ENCODE peak calls at places on chromosomes 3 and 15, in six cellular contexts. One of them, this sample, is unnamed. For H3K4me1, the result is how much of the 10 kb centered on the place peaks cover.

GRCh38 chr3:115685097-115685496 is 61.8 kb downstream of the GAP43 start:
- DNase-seq in transverse colon: no peak
- DNase-seq in tibial artery: no peak
- DNase-seq in HepG2: no peak
- DNase-seq in hepatocyte: no peak
- DNase-seq in mammary epithelial cell: no peak
- DNase-seq in this sample: no peak

GRCh38 chr15:44066211-44066827 is 128.8 kb downstream of the FRMD5 start:
- DNase-seq in transverse colon: peak
- DNase-seq in tibial artery: no peak
- DNase-seq in HepG2: peak
- DNase-seq in hepatocyte: peak
- DNase-seq in mammary epithelial cell: peak
- DNase-seq in this sample: no peak

GRCh38 chr3:160129459-160130061 is 95.7 kb upstream of the C3orf80 start:
- DNase-seq in transverse colon: no peak
- DNase-seq in tibial artery: no peak
- DNase-seq in HepG2: no peak
- DNase-seq in hepatocyte: no peak
- DNase-seq in mammary epithelial cell: peak
- DNase-seq in this sample: no peak

GRCh38 chr15:39511915-39512260 is 69.0 kb upstream of the THBS1 start:
- DNase-seq in transverse colon: no peak
- DNase-seq in tibial artery: no peak
- DNase-seq in HepG2: no peak
- DNase-seq in hepatocyte: no peak
- DNase-seq in mammary epithelial cell: no peak
- DNase-seq in this sample: peak

GRCh38 chr15:73286356-73286755 is 82.4 kb downstream of the HCN4 start:
- DNase-seq in transverse colon: no peak
- DNase-seq in tibial artery: no peak
- DNase-seq in HepG2: no peak
- DNase-seq in hepatocyte: no peak
- DNase-seq in mammary epithelial cell: no peak
- DNase-seq in this sample: no peak

GRCh38 chr3:54939591-54940300 is 11.9 kb upstream of the LRTM1 start:
- DNase-seq in transverse colon: no peak
- DNase-seq in tibial artery: no peak
- DNase-seq in HepG2: no peak
- DNase-seq in hepatocyte: no peak
- DNase-seq in mammary epithelial cell: no peak
- DNase-seq in this sample: no peak

GRCh38 chr3:8964436-8965370 is 1.4 kb upstream of the RAD18 start:
- DNase-seq in transverse colon: peak
- DNase-seq in tibial artery: no peak
- DNase-seq in HepG2: peak
- DNase-seq in hepatocyte: peak
- DNase-seq in mammary epithelial cell: peak
- DNase-seq in this sample: no peak

GRCh38 chr3:64359735-64360134 is 134.5 kb upstream of the PRICKLE2 start:
- DNase-seq in transverse colon: no peak
- DNase-seq in tibial artery: no peak
- DNase-seq in HepG2: no peak
- DNase-seq in hepatocyte: no peak
- DNase-seq in mammary epithelial cell: no peak
- DNase-seq in this sample: no peak

GRCh38 chr3:54713455-54713854 is 214.4 kb downstream of the LRTM1 start:
- DNase-seq in transverse colon: no peak
- DNase-seq in tibial artery: no peak
- DNase-seq in HepG2: no peak
- DNase-seq in hepatocyte: no peak
- DNase-seq in mammary epithelial cell: no peak
- DNase-seq in this sample: no peak

GRCh38 chr3:37803726-37804469 is 57.8 kb upstream of the CTDSPL start:
- DNase-seq in transverse colon: no peak
- DNase-seq in tibial artery: no peak
- DNase-seq in HepG2: no peak
- DNase-seq in hepatocyte: no peak
- DNase-seq in mammary epithelial cell: no peak
- DNase-seq in this sample: no peak

GRCh38 chr3:18098960-18099587 is 326.1 kb downstream of the SATB1 start:
- DNase-seq in transverse colon: no peak
- DNase-seq in tibial artery: no peak
- DNase-seq in HepG2: no peak
- DNase-seq in hepatocyte: no peak
- DNase-seq in mammary epithelial cell: peak
- DNase-seq in this sample: no peak

GRCh38 chr15:72554471-72555425 is 80.6 kb downstream of the ARIH1 start:
- DNase-seq in transverse colon: no peak
- DNase-seq in tibial artery: no peak
- DNase-seq in HepG2: peak
- DNase-seq in hepatocyte: no peak
- DNase-seq in mammary epithelial cell: peak
- DNase-seq in this sample: no peak

GRCh38 chr3:52085883-52086282 is 29.5 kb upstream of the DUSP7 start:
- DNase-seq in transverse colon: no peak
- DNase-seq in tibial artery: no peak
- DNase-seq in HepG2: no peak
- DNase-seq in hepatocyte: no peak
- DNase-seq in mammary epithelial cell: no peak
- DNase-seq in this sample: peak

GRCh38 chr15:31294067-31294466 is 32.6 kb upstream of the KLF13 start:
- DNase-seq in transverse colon: no peak
- DNase-seq in tibial artery: no peak
- DNase-seq in HepG2: no peak
- DNase-seq in hepatocyte: no peak
- DNase-seq in mammary epithelial cell: no peak
- DNase-seq in this sample: no peak

GRCh38 chr3:188274249-188274915 is 120.4 kb downstream of the LPP start:
- DNase-seq in transverse colon: no peak
- DNase-seq in tibial artery: no peak
- DNase-seq in HepG2: no peak
- DNase-seq in hepatocyte: no peak
- DNase-seq in mammary epithelial cell: peak
- DNase-seq in this sample: no peak
- H3K4me1 ChIP-seq in transverse colon: under half
- H3K4me1 ChIP-seq in tibial artery: half or more
- H3K4me1 ChIP-seq in HepG2: half or more
- H3K4me1 ChIP-seq in hepatocyte: under half
- H3K4me1 ChIP-seq in mammary epithelial cell: under half
- H3K4me1 ChIP-seq in this sample: under half

DNA sequence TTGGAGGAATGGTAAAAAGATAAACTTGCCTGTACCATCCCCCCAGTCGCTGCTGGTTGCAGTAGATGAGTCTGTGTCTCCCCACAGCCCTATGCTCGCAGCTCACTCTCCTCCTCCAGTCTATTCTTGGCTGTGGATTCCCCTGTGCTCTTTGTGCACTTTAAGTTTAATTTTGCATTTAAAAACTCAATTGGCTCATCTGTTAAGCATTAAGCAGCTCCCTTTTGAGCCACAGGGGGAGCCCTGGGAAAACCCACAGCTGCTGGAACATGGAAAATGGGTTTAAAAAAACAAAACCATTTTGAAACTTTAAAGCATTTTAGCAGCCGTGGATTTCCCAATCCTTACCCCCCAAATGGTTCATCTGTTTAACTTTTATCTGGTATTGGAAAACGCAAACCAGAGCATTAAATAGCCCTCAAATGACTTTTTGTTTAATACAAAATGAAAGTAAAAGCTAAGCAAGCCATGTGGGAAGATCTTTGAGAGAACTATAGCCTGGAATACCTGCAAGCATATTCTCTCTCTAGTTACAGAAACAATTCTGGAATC is 536.9 kb downstream of the ZIC1 start:
- DNase-seq in transverse colon: peak
- DNase-seq in tibial artery: peak
- DNase-seq in HepG2: peak
- DNase-seq in hepatocyte: peak
- DNase-seq in mammary epithelial cell: peak
- DNase-seq in this sample: peak
- H3K4me1 ChIP-seq in transverse colon: under half
- H3K4me1 ChIP-seq in tibial artery: under half
- H3K4me1 ChIP-seq in HepG2: under half
- H3K4me1 ChIP-seq in hepatocyte: under half
- H3K4me1 ChIP-seq in mammary epithelial cell: under half
- H3K4me1 ChIP-seq in this sample: under half

GRCh38 chr15:68197170-68197492 is 8.0 kb downstream of the CALML4 start:
- DNase-seq in transverse colon: no peak
- DNase-seq in tibial artery: no peak
- DNase-seq in HepG2: no peak
- DNase-seq in hepatocyte: no peak
- DNase-seq in mammary epithelial cell: no peak
- DNase-seq in this sample: no peak
- H3K4me1 ChIP-seq in transverse colon: under half
- H3K4me1 ChIP-seq in tibial artery: under half
- H3K4me1 ChIP-seq in HepG2: under half
- H3K4me1 ChIP-seq in hepatocyte: under half
- H3K4me1 ChIP-seq in mammary epithelial cell: under half
- H3K4me1 ChIP-seq in this sample: under half

GRCh38 chr3:59247402-59247841 is 197.6 kb upstream of the CFAP20DC start:
- DNase-seq in transverse colon: no peak
- DNase-seq in tibial artery: no peak
- DNase-seq in HepG2: no peak
- DNase-seq in hepatocyte: no peak
- DNase-seq in mammary epithelial cell: peak
- DNase-seq in this sample: no peak

GRCh38 chr3:59244343-59244742 is 194.5 kb upstream of the CFAP20DC start:
- DNase-seq in transverse colon: no peak
- DNase-seq in tibial artery: no peak
- DNase-seq in HepG2: no peak
- DNase-seq in hepatocyte: no peak
- DNase-seq in mammary epithelial cell: no peak
- DNase-seq in this sample: no peak

GRCh38 chr3:59246719-59247401 is 197.0 kb upstream of the CFAP20DC start:
- DNase-seq in transverse colon: no peak
- DNase-seq in tibial artery: no peak
- DNase-seq in HepG2: no peak
- DNase-seq in hepatocyte: no peak
- DNase-seq in mammary epithelial cell: no peak
- DNase-seq in this sample: no peak

GRCh38 chr3:59245300-59245878 is 195.6 kb upstream of the CFAP20DC start:
- DNase-seq in transverse colon: no peak
- DNase-seq in tibial artery: no peak
- DNase-seq in HepG2: no peak
- DNase-seq in hepatocyte: no peak
- DNase-seq in mammary epithelial cell: no peak
- DNase-seq in this sample: no peak

GRCh38 chr3:59245879-59246501 is 196.2 kb upstream of the CFAP20DC start:
- DNase-seq in transverse colon: no peak
- DNase-seq in tibial artery: no peak
- DNase-seq in HepG2: no peak
- DNase-seq in hepatocyte: peak
- DNase-seq in mammary epithelial cell: peak
- DNase-seq in this sample: no peak
- H3K4me1 ChIP-seq in transverse colon: under half
- H3K4me1 ChIP-seq in tibial artery: under half
- H3K4me1 ChIP-seq in HepG2: under half
- H3K4me1 ChIP-seq in hepatocyte: under half
- H3K4me1 ChIP-seq in mammary epithelial cell: half or more
- H3K4me1 ChIP-seq in this sample: under half

DNA sequence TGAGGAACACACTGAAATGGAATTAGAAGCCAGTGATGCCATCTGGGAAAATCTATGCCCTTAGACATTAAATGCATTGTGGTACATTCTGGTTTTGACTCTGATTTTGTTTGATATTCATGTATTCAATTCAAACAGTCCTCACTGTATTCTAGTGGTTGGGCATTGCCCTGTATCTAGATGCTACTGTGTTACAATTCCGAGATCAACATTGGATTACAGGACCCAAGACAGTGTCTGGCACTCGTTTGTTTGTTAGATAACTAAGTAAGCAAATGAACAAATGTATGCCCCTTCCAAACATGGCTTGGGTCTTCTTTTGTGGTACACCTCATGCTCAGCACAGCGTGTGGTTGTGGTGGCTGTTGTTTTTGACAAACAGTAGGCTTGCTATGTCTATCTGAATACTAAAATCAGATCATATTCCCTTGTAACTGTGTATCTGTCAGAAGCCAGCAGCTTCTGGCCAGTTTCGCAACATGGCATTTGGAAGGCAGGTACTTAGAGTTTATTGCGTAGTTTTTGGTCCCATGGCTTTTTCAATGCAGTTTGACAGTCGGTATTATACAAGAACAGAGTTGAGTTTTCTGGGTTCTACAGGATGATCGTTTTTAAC is 5.7 kb downstream of the FILIP1L start:
- DNase-seq in transverse colon: no peak
- DNase-seq in tibial artery: no peak
- DNase-seq in HepG2: peak
- DNase-seq in hepatocyte: no peak
- DNase-seq in mammary epithelial cell: no peak
- DNase-seq in this sample: no peak
- H3K4me1 ChIP-seq in transverse colon: under half
- H3K4me1 ChIP-seq in tibial artery: half or more
- H3K4me1 ChIP-seq in HepG2: under half
- H3K4me1 ChIP-seq in hepatocyte: half or more
- H3K4me1 ChIP-seq in mammary epithelial cell: under half
- H3K4me1 ChIP-seq in this sample: under half

GRCh38 chr3:72100626-72101187 is 315.8 kb upstream of the PROK2 start:
- DNase-seq in transverse colon: peak
- DNase-seq in tibial artery: peak
- DNase-seq in HepG2: no peak
- DNase-seq in hepatocyte: peak
- DNase-seq in mammary epithelial cell: peak
- DNase-seq in this sample: peak
- H3K4me1 ChIP-seq in transverse colon: under half
- H3K4me1 ChIP-seq in tibial artery: under half
- H3K4me1 ChIP-seq in HepG2: under half
- H3K4me1 ChIP-seq in hepatocyte: under half
- H3K4me1 ChIP-seq in mammary epithelial cell: under half
- H3K4me1 ChIP-seq in this sample: under half

GRCh38 chr15:67068724-67069400 is 3.5 kb downstream of the SMAD3 start:
- DNase-seq in transverse colon: no peak
- DNase-seq in tibial artery: no peak
- DNase-seq in HepG2: no peak
- DNase-seq in hepatocyte: no peak
- DNase-seq in mammary epithelial cell: no peak
- DNase-seq in this sample: no peak

GRCh38 chr15:67070150-67070549 is 4.7 kb downstream of the SMAD3 start:
- DNase-seq in transverse colon: no peak
- DNase-seq in tibial artery: no peak
- DNase-seq in HepG2: no peak
- DNase-seq in hepatocyte: no peak
- DNase-seq in mammary epithelial cell: peak
- DNase-seq in this sample: no peak

GRCh38 chr15:67072442-67072841 is 7.0 kb downstream of the SMAD3 start:
- DNase-seq in transverse colon: no peak
- DNase-seq in tibial artery: no peak
- DNase-seq in HepG2: no peak
- DNase-seq in hepatocyte: no peak
- DNase-seq in mammary epithelial cell: no peak
- DNase-seq in this sample: no peak

GRCh38 chr15:67072951-67073350 is 7.5 kb downstream of the SMAD3 start:
- DNase-seq in transverse colon: no peak
- DNase-seq in tibial artery: no peak
- DNase-seq in HepG2: no peak
- DNase-seq in hepatocyte: no peak
- DNase-seq in mammary epithelial cell: no peak
- DNase-seq in this sample: no peak

GRCh38 chr15:67070892-67071664 is 5.7 kb downstream of the SMAD3 start:
- DNase-seq in transverse colon: no peak
- DNase-seq in tibial artery: no peak
- DNase-seq in HepG2: no peak
- DNase-seq in hepatocyte: no peak
- DNase-seq in mammary epithelial cell: peak
- DNase-seq in this sample: no peak
- H3K4me1 ChIP-seq in transverse colon: under half
- H3K4me1 ChIP-seq in tibial artery: half or more
- H3K4me1 ChIP-seq in HepG2: half or more
- H3K4me1 ChIP-seq in hepatocyte: under half
- H3K4me1 ChIP-seq in mammary epithelial cell: half or more
- H3K4me1 ChIP-seq in this sample: under half

GRCh38 chr3:45597581-45597980 is 3.0 kb downstream of the LIMD1 start:
- DNase-seq in transverse colon: no peak
- DNase-seq in tibial artery: no peak
- DNase-seq in HepG2: no peak
- DNase-seq in hepatocyte: no peak
- DNase-seq in mammary epithelial cell: no peak
- DNase-seq in this sample: no peak
- H3K4me1 ChIP-seq in transverse colon: half or more
- H3K4me1 ChIP-seq in tibial artery: half or more
- H3K4me1 ChIP-seq in HepG2: half or more
- H3K4me1 ChIP-seq in hepatocyte: under half
- H3K4me1 ChIP-seq in mammary epithelial cell: under half
- H3K4me1 ChIP-seq in this sample: under half